ENCODE peak calls at places on chromosomes 4 and X, in eight cellular contexts. B is AG04450, S is AG10803, J is foreskin fibroblast, X is choroid plexus epithelial cell, M is fibroblast of mammary gland, Z is GM13977, N is astrocyte of the cerebellum. U is an unnamed sample.

GRCh38 chr4:3009422-3009821 is 46.1 kb downstream of the GRK4 start:
- DNase-seq in B (no peak), X (peak; percentile 28), N (no peak), J (peak; percentile 63), S (peak; percentile 54), Z (peak; percentile 56), M (peak; percentile 65), U (peak; percentile 61)

GRCh38 chr4:15848191-15848842 is 70.2 kb downstream of the CD38 start:
- DNase-seq in M (peak; percentile 2), J (no peak), S (no peak), N (no peak), X (peak; percentile 53), Z (no peak), B (no peak), U (no peak)

GRCh38 chr4:153241970-153242847 is 38.0 kb downstream of the TRIM2 start:
- DNase-seq in M (no peak), N (no peak), Z (no peak), B (no peak), S (no peak), J (no peak), X (peak; percentile 88), U (no peak)

GRCh38 chrX:148146121-148146520 is 165.0 kb downstream of the FMR1NB start:
- DNase-seq in X (no peak), M (no peak), S (no peak), B (no peak), N (no peak), Z (no peak), J (no peak), U (no peak)

GRCh38 chr4:145808021-145808650 is 128.2 kb downstream of the C4orf51 start:
- DNase-seq in J (peak; percentile 84), M (peak; percentile 96), N (peak; percentile 79), S (peak; percentile 87), Z (peak; percentile 41), X (peak; percentile 97), B (peak; percentile 81), U (peak; percentile 57)

GRCh38 chrX:153802513-153803045 is 8.1 kb downstream of the SSR4 start:
- DNase-seq in B (no peak), M (no peak), S (no peak), X (no peak), N (peak; percentile 4), J (no peak), Z (no peak), U (no peak)

GRCh38 chrX:129719931-129720520 is 18.8 kb upstream of the XPNPEP2 start:
- DNase-seq in J (no peak), B (no peak), M (no peak), S (peak; percentile 4), Z (no peak), X (no peak), N (no peak), U (no peak)

GRCh38 chr4:122480023-122480422 is 23.5 kb upstream of the IL2 start:
- DNase-seq in M (peak; percentile 21), X (peak; percentile 64), B (peak; percentile 1), J (no peak), S (peak; percentile 13), Z (no peak), N (peak; percentile 34), U (no peak)

GRCh38 chr4:87491436-87491835 is 37.7 kb downstream of the SPARCL1 start:
- DNase-seq in J (no peak), M (no peak), B (no peak), Z (no peak), S (no peak), X (no peak), N (no peak), U (no peak)

GRCh38 chr4:40325406-40326019 is 9.6 kb upstream of the CHRNA9 start:
- DNase-seq in B (peak; percentile 50), M (peak; percentile 77), N (no peak), X (peak; percentile 89), S (peak; percentile 72), J (peak; percentile 49), Z (peak; percentile 80), U (peak; percentile 83)

GRCh38 chr4:152979731-152980330 is 43.7 kb downstream of the FHDC1 start:
- DNase-seq in M (no peak), B (no peak), N (no peak), J (no peak), Z (no peak), X (no peak), S (no peak), U (no peak)

GRCh38 chr4:38664704-38665401 is 854 bp downstream of the KLF3 start:
- DNase-seq in J (no peak), S (peak; percentile 50), B (no peak), M (peak; percentile 57), Z (peak; percentile 51), X (peak; percentile 54), N (no peak), U (peak; percentile 42)

DNA sequence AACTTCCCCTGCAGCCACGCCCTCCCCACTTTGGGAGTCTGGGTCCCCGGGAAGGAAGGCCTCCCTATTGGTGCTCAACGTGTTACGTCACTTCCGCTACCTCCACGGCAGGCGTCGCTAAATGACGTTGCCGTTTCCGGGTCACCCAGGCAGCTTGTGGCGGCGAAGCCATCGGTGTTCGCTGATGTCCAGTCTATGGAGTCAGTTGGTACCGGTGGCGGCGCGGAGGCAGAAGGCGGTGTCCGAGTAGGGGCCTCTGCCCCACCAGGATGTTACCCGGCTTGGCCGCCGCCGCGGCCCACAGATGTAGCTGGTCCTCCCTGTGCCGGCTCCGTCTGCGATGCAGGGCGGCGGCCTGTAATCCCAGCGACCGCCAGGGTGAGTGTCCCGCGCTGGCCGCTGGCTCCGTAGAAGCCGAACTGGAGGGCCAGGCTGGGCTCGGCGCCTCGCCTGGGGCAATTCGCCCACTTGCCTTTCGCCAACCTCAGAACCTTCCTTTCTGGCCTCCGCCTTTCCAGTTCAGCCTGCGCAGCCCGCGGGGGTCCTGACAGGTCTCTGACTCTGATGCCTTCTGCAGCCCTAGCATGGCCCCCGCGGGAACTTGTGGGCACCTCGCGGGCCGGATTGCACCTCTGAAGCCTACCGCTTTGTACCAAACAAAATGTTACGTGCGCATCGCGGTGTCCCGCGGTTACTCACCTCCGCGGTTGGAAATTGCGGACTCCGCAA is at the start of gene SLC30A9:
- DNase-seq in N (peak; percentile 84), M (peak; percentile 93), B (peak; percentile 75), X (peak; percentile 93), Z (peak; percentile 96), J (peak; percentile 91), S (peak; percentile 92), U (peak; percentile 98)
- TF ChIP-seq CTCF in N (peak; percentile 48), M (no peak), B (peak; percentile 41), X (peak; percentile 51), Z (peak; percentile 25), J (peak; percentile 29), S (peak; percentile 35), U (peak; percentile 15)

DNA sequence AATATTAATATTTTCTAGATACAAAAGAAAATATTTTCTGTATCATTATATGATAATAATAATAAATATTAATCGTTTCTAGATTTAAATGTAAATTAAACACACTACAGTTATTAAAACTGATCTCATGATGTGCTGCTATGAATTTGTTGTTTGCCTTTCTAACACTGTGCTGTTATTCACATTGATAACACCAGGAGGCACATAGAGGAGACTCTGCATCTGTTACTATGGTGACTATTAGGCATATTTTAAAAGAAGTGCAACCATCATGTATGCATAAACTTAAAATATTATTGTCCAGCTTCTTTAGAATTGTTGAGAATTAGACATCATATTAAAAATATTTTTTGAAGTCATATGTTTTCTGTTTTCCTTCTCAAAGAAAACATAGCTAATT is 11.8 kb upstream of the PDGFC start:
- DNase-seq in N (no peak), X (peak; percentile 69), B (no peak), M (peak; percentile 54), S (no peak), Z (no peak), J (no peak), U (no peak)
- TF ChIP-seq CTCF in N (peak; percentile 47), X (peak; percentile 67), B (peak; percentile 71), M (peak; percentile 71), S (peak; percentile 58), Z (no peak), J (peak; percentile 51), U (no peak)

GRCh38 chrX:63128509-63128908 is 222.6 kb downstream of the SPIN4 start:
- DNase-seq in Z (peak; percentile 11), X (peak; percentile 28), J (no peak), N (no peak), B (no peak), S (peak; percentile 4), M (peak; percentile 22), U (no peak)
- TF ChIP-seq CTCF in Z (peak; percentile 58), X (peak; percentile 40), J (peak; percentile 25), N (peak; percentile 22), B (peak; percentile 12), S (peak; percentile 22), M (peak; percentile 46), U (peak; percentile 27)

GRCh38 chr4:148901075-148901705 is 459.0 kb upstream of the NR3C2 start:
- DNase-seq in B (no peak), S (no peak), J (no peak), N (no peak), Z (no peak), M (no peak), X (no peak), U (no peak)
- TF ChIP-seq CTCF in B (no peak), S (no peak), J (no peak), N (no peak), Z (no peak), M (no peak), X (no peak), U (no peak)

DNA sequence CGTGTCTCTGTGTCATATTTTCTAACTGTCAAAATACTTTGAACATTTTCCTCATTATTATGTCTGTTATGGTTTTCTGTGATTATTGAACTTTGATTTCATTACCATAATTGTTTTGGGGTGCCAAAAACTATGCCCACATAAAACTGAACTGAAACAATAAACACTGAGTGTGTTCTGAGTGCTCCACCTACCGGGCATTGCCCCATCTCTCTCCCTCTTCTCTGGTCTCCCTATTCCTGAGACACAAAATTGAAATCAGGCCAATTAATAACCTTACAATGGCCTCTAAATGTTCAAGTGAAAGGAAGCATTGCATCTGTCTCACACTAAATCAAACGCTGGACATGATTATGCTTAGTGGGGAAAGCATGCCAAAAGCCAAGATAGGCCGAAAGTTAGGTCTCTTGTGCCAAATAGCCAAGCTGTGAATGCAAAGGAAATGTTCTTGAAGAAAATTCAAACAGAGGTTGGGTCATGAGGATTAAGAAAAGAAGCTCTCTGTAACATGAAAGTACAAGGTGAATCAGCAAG is 972.3 kb downstream of the PCDH7 start:
- DNase-seq in Z (no peak), B (no peak), M (no peak), S (no peak), N (no peak), J (no peak), X (no peak), U (no peak)
- TF ChIP-seq CTCF in Z (peak; percentile 22), B (peak; percentile 38), M (peak; percentile 7), S (no peak), N (peak; percentile 49), J (no peak), X (peak; percentile 16), U (no peak)

GRCh38 chr4:85681194-85681803 is 206.3 kb downstream of the ARHGAP24 start:
- DNase-seq in N (peak; percentile 99), B (peak; percentile 34), Z (no peak), J (peak; percentile 87), X (peak; percentile 99), S (peak; percentile 99), M (peak; percentile 97), U (no peak)
- TF ChIP-seq CTCF in N (no peak), B (no peak), Z (no peak), J (no peak), X (no peak), S (no peak), M (no peak), U (no peak)

U was measured in GM10248.